ENCODE peak calls at places on chromosomes 7 and 10, in four cellular contexts. G, N, R and A are unnamed samples.

GRCh38 chr10:4671451-4672145 is 154.4 kb upstream of the AKR1E2 start:
- DNase-seq in G (no peak), N (peak; percentile 69), R (no peak), A (no peak)

GRCh38 chr7:1386623-1387220 is 72.5 kb downstream of the MICALL2 start:
- DNase-seq in G (no peak), N (no peak), R (no peak), A (no peak)

GRCh38 chr7:8205572-8205971 is 56.4 kb downstream of the ICA1 start:
- DNase-seq in G (no peak), N (no peak), R (no peak), A (no peak)

GRCh38 chr10:7776777-7777176 is 11.0 kb downstream of the KIN start:
- DNase-seq in G (no peak), N (no peak), R (no peak), A (no peak)

GRCh38 chr10:76733441-76733840 is 904.2 kb downstream of the KCNMA1 start:
- DNase-seq in G (no peak), N (no peak), R (no peak), A (no peak)

GRCh38 chr7:41298343-41298875 is 404.5 kb downstream of the INHBA start:
- DNase-seq in G (no peak), N (no peak), R (no peak), A (no peak)

GRCh38 chr10:23439452-23439919 is 611 bp downstream of the OTUD1 start:
- DNase-seq in G (peak; percentile 15), N (no peak), R (peak; percentile 33), A (no peak)

GRCh38 chr7:96998765-96999164 is 6.6 kb upstream of the DLX6 start:
- DNase-seq in G (peak; percentile 40), N (no peak), R (peak; percentile 65), A (no peak)

GRCh38 chr10:128036746-128037542 is 89.3 kb downstream of the MKI67 start:
- DNase-seq in G (no peak), N (peak; percentile 16), R (no peak), A (peak; percentile 28)

GRCh38 chr10:96448021-96448457 is 65.7 kb downstream of the TLL2 start:
- DNase-seq in G (no peak), N (no peak), R (no peak), A (peak; percentile 36)

GRCh38 chr7:105691692-105692564 is 110.6 kb upstream of the EFCAB10 start:
- DNase-seq in G (no peak), N (peak; percentile 88), R (peak; percentile 67), A (no peak)

GRCh38 chr10:79488870-79489269 is 23.5 kb upstream of the EIF5AL1 start:
- DNase-seq in G (no peak), N (no peak), R (peak; percentile 15), A (no peak)

GRCh38 chr7:21076579-21076978 is 289.9 kb upstream of the SP8 start:
- DNase-seq in G (no peak), N (no peak), R (no peak), A (no peak)

GRCh38 chr10:13056461-13057077 is 43.4 kb upstream of the OPTN start:
- DNase-seq in G (no peak), N (peak; percentile 16), R (no peak), A (peak; percentile 18)

GRCh38 chr7:25216837-25217236 is 11.4 kb downstream of the NPVF start:
- DNase-seq in G (peak; percentile 38), N (peak; percentile 38), R (no peak), A (peak; percentile 8)

GRCh38 chr10:78331391-78331922 is 297.8 kb downstream of the RPS24 start:
- DNase-seq in G (peak; percentile 27), N (peak; percentile 76), R (peak; percentile 20), A (no peak)

GRCh38 chr10:97759157-97759980 is 12.4 kb downstream of the SFRP5 start:
- DNase-seq in G (peak; percentile 68), N (peak; percentile 52), R (peak; percentile 87), A (peak; percentile 73)

GRCh38 chr10:70379581-70380176 is 2.7 kb downstream of the LRRC20 start:
- DNase-seq in G (no peak), N (no peak), R (peak; percentile 64), A (no peak)

GRCh38 chr7:17946591-17946990 is 6.3 kb upstream of the SNX13 start:
- DNase-seq in G (no peak), N (no peak), R (no peak), A (no peak)

GRCh38 chr10:12387561-12388210 is 38.3 kb downstream of the CAMK1D start:
- DNase-seq in G (no peak), N (no peak), R (no peak), A (no peak)

GRCh38 chr7:128387216-128387615 is 22.6 kb downstream of the IMPDH1 start:
- DNase-seq in G (no peak), N (no peak), R (no peak), A (no peak)

GRCh38 chr10:100083623-100084022 is 2.0 kb upstream of the CPN1 start:
- DNase-seq in G (no peak), N (no peak), R (no peak), A (no peak)

GRCh38 chr10:91367558-91367957 is 42.6 kb upstream of the HECTD2 start:
- DNase-seq in G (no peak), N (no peak), R (no peak), A (no peak)

GRCh38 chr7:45692031-45692430 is 117.9 kb downstream of the ADCY1 start:
- DNase-seq in G (no peak), N (no peak), R (no peak), A (no peak)

GRCh38 chr10:59702347-59702746 is 7.3 kb downstream of the SLC16A9 start:
- DNase-seq in G (no peak), N (no peak), R (no peak), A (no peak)

GRCh38 chr10:22437620-22438588 is 92.6 kb downstream of the SPAG6 start:
- DNase-seq in G (no peak), N (peak; percentile 19), R (no peak), A (no peak)

GRCh38 chr7:142760071-142760642 is 10.6 kb upstream of the PRSS2 start:
- DNase-seq in G (no peak), N (no peak), R (no peak), A (no peak)

GRCh38 chr7:76340617-76341131 is 18.1 kb downstream of the YWHAG start:
- DNase-seq in G (no peak), N (peak; percentile 92), R (no peak), A (no peak)

GRCh38 chr10:62540389-62540788 is 166.2 kb downstream of the ZNF365 start:
- DNase-seq in G (no peak), N (no peak), R (no peak), A (no peak)

GRCh38 chr7:28165971-28166955 is 14.3 kb downstream of the JAZF1 start:
- DNase-seq in G (no peak), N (peak; percentile 92), R (no peak), A (no peak)

GRCh38 chr7:104980969-104981670 is 32.9 kb upstream of the KMT2E start:
- DNase-seq in G (peak; percentile 30), N (peak; percentile 71), R (no peak), A (no peak)

GRCh38 chr10:79433324-79434222 is 11.9 kb downstream of the ZCCHC24 start:
- DNase-seq in G (no peak), N (no peak), R (no peak), A (no peak)

GRCh38 chr10:35781643-35782035 is 139.5 kb upstream of the FZD8 start:
- DNase-seq in G (no peak), N (no peak), R (peak; percentile 57), A (peak; percentile 35)

GRCh38 chr10:69489506-69490090 is 38.3 kb downstream of the TSPAN15 start:
- DNase-seq in G (no peak), N (no peak), R (no peak), A (no peak)

GRCh38 chr7:71173955-71174354 is 42.0 kb downstream of the GALNT17 start:
- DNase-seq in G (no peak), N (no peak), R (no peak), A (no peak)

GRCh38 chr7:130141161-130141857 is 63.9 kb downstream of the TMEM209 start:
- DNase-seq in G (peak; percentile 82), N (peak; percentile 73), R (peak; percentile 86), A (peak; percentile 28)

GRCh38 chr7:131522325-131522920 is 34.0 kb downstream of the PODXL start:
- DNase-seq in G (no peak), N (no peak), R (no peak), A (no peak)
- H3K9ac ChIP-seq in G (no peak overlapping the region), N (no peak overlapping the region), R (no peak overlapping the region), A (no peak overlapping the region)

GRCh38 chr7:35714862-35715261 is 19.9 kb upstream of the HERPUD2 start:
- DNase-seq in G (no peak), N (no peak), R (no peak), A (peak; percentile 83)
- H4K91ac ChIP-seq in G (no peak overlapping the region), N (no peak overlapping the region), R (no peak overlapping the region), A (no peak overlapping the region)

DNA sequence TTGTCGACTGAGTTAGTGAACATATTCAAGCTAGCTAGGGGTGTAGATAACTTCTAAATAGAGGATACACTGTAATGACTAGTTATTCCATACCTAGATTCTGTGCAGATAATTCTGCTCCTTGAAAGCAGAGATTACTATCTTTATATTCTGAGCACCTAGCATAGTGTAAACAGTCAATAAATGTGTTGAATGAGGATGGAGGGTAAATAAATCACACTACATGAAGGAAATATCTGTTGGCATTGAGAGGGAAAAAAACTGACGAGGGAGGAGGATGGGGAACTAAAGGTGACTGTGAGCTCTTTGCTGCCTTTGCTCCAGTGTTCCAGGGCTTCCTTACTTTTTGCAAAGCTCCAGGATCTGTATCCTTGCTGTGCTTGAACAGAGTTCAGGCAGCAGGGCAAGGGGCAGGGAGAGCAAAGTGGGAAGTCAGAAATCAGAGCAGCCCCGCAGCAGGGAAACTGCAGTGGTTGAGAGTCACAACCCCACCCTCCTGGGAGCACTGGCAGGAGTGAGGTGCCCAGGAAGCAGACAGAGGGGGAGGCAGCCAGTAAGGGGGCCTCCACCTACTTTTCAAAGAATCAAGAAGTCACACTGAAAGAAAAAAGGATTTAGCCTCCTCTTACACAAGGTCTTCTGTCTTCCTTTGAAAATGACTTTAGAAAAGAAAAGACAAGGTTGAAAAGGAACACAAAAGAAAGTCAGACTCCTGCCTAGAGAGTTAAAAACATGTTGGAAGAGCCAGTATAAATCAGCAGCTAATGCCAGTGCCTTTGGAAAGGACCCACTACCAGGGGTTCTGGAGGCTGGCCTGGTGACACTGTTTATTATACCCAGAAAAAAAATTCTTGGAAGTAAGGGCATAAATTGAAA is 71.7 kb upstream of the LRRN3 start:
- DNase-seq in G (peak; percentile 47), N (no peak), R (peak; percentile 30), A (no peak)
- H3K9ac ChIP-seq in G (no peak overlapping the region), N (no peak overlapping the region), R (no peak overlapping the region), A (no peak overlapping the region)

DNA sequence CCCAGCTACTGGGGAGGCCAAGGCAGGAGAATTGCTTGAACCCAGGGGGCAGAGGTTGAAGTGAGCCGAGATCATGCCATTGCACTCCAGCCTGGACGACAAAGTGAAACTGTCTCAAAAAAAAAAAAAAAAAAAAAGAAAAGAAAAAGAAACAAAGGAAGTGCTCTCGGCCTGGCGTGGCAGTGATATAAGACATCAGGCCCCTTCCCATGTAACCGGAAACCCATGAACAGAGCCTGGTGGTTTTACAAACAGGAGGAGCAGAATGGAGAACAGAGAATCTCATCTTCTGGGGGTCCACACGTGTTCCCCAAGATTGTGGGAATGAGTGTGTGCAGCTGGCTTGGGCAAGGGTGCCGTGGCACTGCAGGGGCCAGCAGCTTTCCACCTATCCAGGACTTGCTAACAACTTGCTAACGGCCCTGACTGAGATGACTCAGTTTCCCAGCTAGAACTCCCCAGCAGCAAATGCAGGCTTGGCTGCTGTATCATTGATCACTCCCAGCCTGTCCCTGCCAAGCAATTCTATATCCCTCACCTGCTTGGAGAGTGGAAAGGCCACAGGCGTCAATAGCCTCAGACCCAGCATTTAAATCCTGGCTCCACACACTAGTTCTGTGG is 103.0 kb downstream of the COL26A1 start:
- DNase-seq in G (no peak), N (no peak), R (no peak), A (no peak)
- H4K91ac ChIP-seq in G (no peak overlapping the region), N (no peak overlapping the region), R (no peak overlapping the region), A (peak overlapping the region; percentile 59)